ENCODE peak calls at places on chromosomes 16 and 17, in nine cellular contexts. C is activated CD4-positive, alpha-beta T cell treated with anti-CD3 and anti-CD28 coated beads, Interleukin-2, amount 50 U/mL, for 1 hour; L is SK-MEL-5; O is stimulated activated CD4-positive, alpha-beta T cell treated with anti-CD3 and anti-CD28 coated beads, Interleukin-4, amount 100 ng/mL, for 4 hours; K is cardiac septum; X is H54; E is NCI-H1930; Q is H9; S is Caki2. Y is an unnamed sample.

GRCh38 chr16:86150646-86151371 is 251.8 kb downstream of the IRF8 start:
- DNase-seq in C (no peak), L (no peak), O (no peak), K (no peak), X (no peak), E (no peak), Q (no peak), S (no peak), Y (no peak)

GRCh38 chr16:89844739-89845339 is 16.6 kb downstream of the SPIRE2 start:
- DNase-seq in C (no peak), L (no peak), O (no peak), K (no peak), X (no peak), E (no peak), Q (no peak), S (no peak), Y (no peak)

GRCh38 chr16:68718596-68718995 is 18.5 kb upstream of the CDH1 start:
- DNase-seq in C (no peak), L (no peak), O (no peak), K (no peak), X (no peak), E (no peak), Q (no peak), S (no peak), Y (no peak)

GRCh38 chr16:48613061-48613957 is 3.3 kb upstream of the N4BP1 start:
- DNase-seq in C (peak; percentile 62), L (no peak), O (peak; percentile 50), K (no peak), X (no peak), E (no peak), Q (no peak), S (no peak), Y (no peak)

GRCh38 chr17:55157165-55157564 is 107.6 kb upstream of the HLF start:
- DNase-seq in C (no peak), L (no peak), O (no peak), K (no peak), X (no peak), E (no peak), Q (no peak), S (no peak), Y (no peak)

GRCh38 chr17:82536220-82537201 is 17.0 kb downstream of the FOXK2 start:
- DNase-seq in C (no peak), L (peak; percentile 56), O (no peak), K (no peak), X (no peak), E (no peak), Q (no peak), S (peak; percentile 57), Y (peak; percentile 52)

GRCh38 chr17:82531431-82531881 is 11.9 kb downstream of the FOXK2 start:
- DNase-seq in C (no peak), L (no peak), O (no peak), K (no peak), X (peak; percentile 63), E (no peak), Q (no peak), S (peak; percentile 65), Y (no peak)

GRCh38 chr16:67939507-67940435 is 3.1 kb upstream of the PSMB10 start:
- DNase-seq in C (peak; percentile 27), L (no peak), O (peak; percentile 56), K (no peak), X (no peak), E (no peak), Q (no peak), S (no peak), Y (peak; percentile 68)

GRCh38 chr16:75305364-75306101 is 54.1 kb upstream of the BCAR1 start:
- DNase-seq in C (no peak), L (peak; percentile 88), O (peak; percentile 58), K (peak; percentile 80), X (peak; percentile 81), E (no peak), Q (no peak), S (peak; percentile 98), Y (peak; percentile 93)

GRCh38 chr16:2969545-2970521 is 685 bp downstream of the PAQR4 start:
- DNase-seq in C (peak; percentile 60), L (peak; percentile 60), O (peak; percentile 67), K (peak; percentile 85), X (peak; percentile 82), E (peak; percentile 56), Q (peak; percentile 83), S (peak; percentile 71), Y (peak; percentile 81)

GRCh38 chr16:47574091-47575054 is 113.2 kb downstream of the PHKB start:
- DNase-seq in C (no peak), L (peak; percentile 1), O (peak; percentile 7), K (no peak), X (no peak), E (no peak), Q (no peak), S (peak; percentile 41), Y (no peak)

GRCh38 chr17:83183951-83184506 is 104.6 kb downstream of the METRNL start:
- DNase-seq in C (no peak), L (no peak), O (no peak), K (peak; percentile 73), X (no peak), E (no peak), Q (no peak), S (no peak), Y (peak; percentile 4)

GRCh38 chr17:61423967-61424649 is 24.5 kb downstream of the TBX2 start:
- DNase-seq in C (no peak), L (no peak), O (no peak), K (no peak), X (no peak), E (no peak), Q (no peak), S (no peak), Y (no peak)

GRCh38 chr17:50359998-50360461 is 13.0 kb downstream of the MRPL27 start:
- DNase-seq in C (no peak), L (no peak), O (no peak), K (peak; percentile 66), X (no peak), E (no peak), Q (no peak), S (no peak), Y (no peak)

GRCh38 chr16:1265090-1265630 is 9.3 kb downstream of the TPSD1 start:
- DNase-seq in C (no peak), L (no peak), O (no peak), K (no peak), X (no peak), E (no peak), Q (no peak), S (no peak), Y (no peak)

GRCh38 chr16:58011652-58012051 is 10.4 kb downstream of the USB1 start:
- DNase-seq in C (no peak), L (no peak), O (no peak), K (no peak), X (no peak), E (no peak), Q (no peak), S (no peak), Y (no peak)

GRCh38 chr17:35170968-35171771 is 23.0 kb downstream of the SLC35G3 start:
- DNase-seq in C (no peak), L (peak; percentile 53), O (no peak), K (no peak), X (no peak), E (no peak), Q (no peak), S (peak; percentile 29), Y (no peak)

GRCh38 chr17:46910179-46910927 is 12.6 kb upstream of the GOSR2 start:
- DNase-seq in C (no peak), L (no peak), O (no peak), K (no peak), X (no peak), E (no peak), Q (no peak), S (no peak), Y (peak; percentile 35)

GRCh38 chr16:27724491-27724878 is 174.5 kb downstream of the KATNIP start:
- DNase-seq in C (no peak), L (no peak), O (no peak), K (no peak), X (no peak), E (no peak), Q (no peak), S (no peak), Y (no peak)

GRCh38 chr17:29533976-29534375 is 32.9 kb downstream of the ABHD15 start:
- DNase-seq in C (no peak), L (no peak), O (no peak), K (no peak), X (no peak), E (no peak), Q (no peak), S (no peak), Y (no peak)

GRCh38 chr17:57806083-57806830 is 43.6 kb downstream of the MRPS23 start:
- DNase-seq in C (no peak), L (no peak), O (no peak), K (no peak), X (no peak), E (no peak), Q (peak; percentile 14), S (no peak), Y (no peak)

GRCh38 chr16:3879258-3879886 is 1.1 kb downstream of the CREBBP start:
- DNase-seq in C (peak; percentile 9), L (no peak), O (no peak), K (peak; percentile 80), X (no peak), E (no peak), Q (peak; percentile 32), S (peak; percentile 32), Y (peak; percentile 35)

GRCh38 chr17:58693208-58693607 is 806 bp downstream of the RAD51C start:
- DNase-seq in C (no peak), L (no peak), O (no peak), K (no peak), X (no peak), E (no peak), Q (no peak), S (peak; percentile 9), Y (no peak)